ENCODE peak calls at places on chromosomes 3 and 15, in five cellular contexts. M is heart left ventricle, R is endothelial cell, L is cardiac fibroblast, V is neural crest cell. H is an unnamed sample.

GRCh38 chr15:68630205-68630555 is 51.4 kb downstream of the CORO2B start:
- DNase-seq in R (no peak), M (no peak), L (no peak), V (no peak), H (no peak)

GRCh38 chr15:77738441-77739437 is 106.0 kb upstream of the LINGO1 start:
- DNase-seq in L (no peak), V (no peak), R (peak; percentile 26), M (no peak), H (no peak)

GRCh38 chr3:10695595-10696285 is 120.3 kb upstream of the SLC6A11 start:
- DNase-seq in M (no peak), L (no peak), V (no peak), R (no peak), H (no peak)

GRCh38 chr15:59301527-59301926 is 71.1 kb downstream of the MYO1E start:
- DNase-seq in R (no peak), V (no peak), M (no peak), L (no peak), H (no peak)

GRCh38 chr3:123758081-123758564 is 126.0 kb downstream of the MYLK start:
- DNase-seq in R (no peak), M (no peak), L (peak; percentile 25), V (no peak), H (no peak)

GRCh38 chr3:94336076-94336741 is 273.3 kb downstream of the NSUN3 start:
- DNase-seq in R (peak; percentile 12), M (no peak), L (peak; percentile 84), V (peak; percentile 4), H (peak; percentile 4)

GRCh38 chr15:36479200-36479896 is 100.1 kb upstream of the CDIN1 start:
- DNase-seq in M (no peak), R (no peak), V (no peak), L (peak; percentile 29), H (no peak)

GRCh38 chr3:48663489-48664312 is 1.0 kb upstream of the CELSR3 start:
- DNase-seq in M (peak; percentile 90), V (peak; percentile 96), L (peak; percentile 99), R (peak; percentile 97), H (peak; percentile 99)

GRCh38 chr3:173584834-173585831 is 187.6 kb downstream of the NLGN1 start:
- DNase-seq in R (peak; percentile 69), M (peak; percentile 49), V (peak; percentile 52), L (peak; percentile 32), H (peak; percentile 2)

GRCh38 chr3:68876112-68876713 is 56.1 kb downstream of the TAFA4 start:
- DNase-seq in L (peak; percentile 85), V (peak; percentile 22), M (no peak), R (peak; percentile 36), H (peak; percentile 32)

GRCh38 chr3:80244390-80244789 is 476.6 kb upstream of the ROBO1 start:
- DNase-seq in V (no peak), M (no peak), R (no peak), L (peak; percentile 65), H (no peak)

GRCh38 chr3:103047640-103048370 is 613.0 kb downstream of the ZPLD1 start:
- DNase-seq in R (no peak), L (no peak), V (no peak), M (no peak), H (no peak)

GRCh38 chr3:101998256-101998926 is 149.1 kb downstream of the NFKBIZ start:
- DNase-seq in L (no peak), M (no peak), R (no peak), V (no peak), H (no peak)

GRCh38 chr3:170585937-170586310 is at the start of gene SLC7A14:
- DNase-seq in V (peak; percentile 1), R (no peak), L (no peak), M (no peak), H (no peak)

GRCh38 chr15:70559840-70560239 is 203.5 kb downstream of the UACA start:
- DNase-seq in L (no peak), R (no peak), M (no peak), V (no peak), H (no peak)

GRCh38 chr15:31211353-31211752 is 109.8 kb upstream of the TRPM1 start:
- DNase-seq in L (no peak), R (no peak), M (no peak), V (no peak), H (no peak)

GRCh38 chr3:169455472-169455871 is 208.0 kb downstream of the MECOM start:
- DNase-seq in V (no peak), M (no peak), L (no peak), R (no peak), H (no peak)

GRCh38 chr3:151708868-151709267 is 24.9 kb upstream of the AADACL2 start:
- DNase-seq in L (no peak), M (no peak), R (no peak), V (no peak), H (no peak)

GRCh38 chr15:68403161-68403941 is 28.6 kb downstream of the ITGA11 start:
- DNase-seq in M (no peak), R (no peak), L (no peak), V (no peak), H (no peak)

GRCh38 chr3:144590854-144591253 is 619.2 kb downstream of the DIPK2A start:
- DNase-seq in V (no peak), L (peak; percentile 80), M (no peak), R (no peak), H (no peak)

GRCh38 chr15:39646425-39646824 is 65.5 kb downstream of the THBS1 start:
- DNase-seq in V (no peak), R (no peak), L (no peak), M (no peak), H (no peak)
- TF ChIP-seq CTCF in V (no peak), R (no peak), L (no peak), M (no peak), H (no peak)

DNA sequence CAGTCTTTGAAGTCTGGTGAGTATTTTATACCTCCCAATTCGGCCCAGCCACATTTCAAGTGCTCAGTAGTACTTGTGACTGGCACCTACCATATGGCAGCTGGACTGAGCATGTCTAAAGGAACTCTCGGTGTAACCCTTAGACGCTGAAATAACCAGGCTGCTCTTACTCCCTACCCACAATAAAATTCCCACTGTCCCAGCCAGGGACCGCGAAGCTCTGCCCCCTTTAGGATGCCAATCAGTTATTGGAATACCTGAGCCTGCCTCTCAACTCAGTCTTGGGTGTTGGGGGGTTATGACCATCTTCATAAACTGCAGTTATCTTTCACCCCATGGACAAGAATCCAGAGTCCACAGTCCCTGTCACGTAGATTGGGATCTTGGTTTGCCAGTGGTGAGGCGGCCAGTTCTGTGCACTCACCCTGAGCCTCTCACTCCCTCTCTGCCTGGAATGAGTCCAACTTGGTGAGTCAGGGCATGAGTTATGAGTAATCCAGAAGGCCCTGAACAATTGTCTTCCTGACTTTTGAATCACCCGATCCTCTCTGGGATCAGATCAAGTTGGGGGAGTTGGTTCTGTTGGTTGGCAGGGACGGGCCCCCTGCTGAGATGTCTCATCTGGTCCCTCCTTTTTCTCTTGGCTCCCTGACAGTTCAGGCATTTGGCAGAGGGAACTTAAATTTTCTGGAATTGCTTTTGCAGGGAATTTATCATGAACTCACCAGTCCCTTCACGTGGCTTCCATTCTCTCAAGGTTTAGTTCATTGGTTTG is 120.1 kb upstream of the UBE2E1 start:
- DNase-seq in V (no peak), L (peak; percentile 100), M (peak; percentile 88), R (no peak), H (no peak)
- TF ChIP-seq CTCF in V (no peak), L (no peak), M (no peak), R (no peak), H (no peak)

GRCh38 chr3:9302425-9303181 is 53.2 kb upstream of the SRGAP3 start:
- DNase-seq in M (peak; percentile 73), R (peak; percentile 90), V (peak; percentile 91), L (peak; percentile 77), H (peak; percentile 80)
- TF ChIP-seq CTCF in M (peak; percentile 80), R (peak; percentile 84), V (peak; percentile 98), L (peak; percentile 90), H (peak; percentile 60)

DNA sequence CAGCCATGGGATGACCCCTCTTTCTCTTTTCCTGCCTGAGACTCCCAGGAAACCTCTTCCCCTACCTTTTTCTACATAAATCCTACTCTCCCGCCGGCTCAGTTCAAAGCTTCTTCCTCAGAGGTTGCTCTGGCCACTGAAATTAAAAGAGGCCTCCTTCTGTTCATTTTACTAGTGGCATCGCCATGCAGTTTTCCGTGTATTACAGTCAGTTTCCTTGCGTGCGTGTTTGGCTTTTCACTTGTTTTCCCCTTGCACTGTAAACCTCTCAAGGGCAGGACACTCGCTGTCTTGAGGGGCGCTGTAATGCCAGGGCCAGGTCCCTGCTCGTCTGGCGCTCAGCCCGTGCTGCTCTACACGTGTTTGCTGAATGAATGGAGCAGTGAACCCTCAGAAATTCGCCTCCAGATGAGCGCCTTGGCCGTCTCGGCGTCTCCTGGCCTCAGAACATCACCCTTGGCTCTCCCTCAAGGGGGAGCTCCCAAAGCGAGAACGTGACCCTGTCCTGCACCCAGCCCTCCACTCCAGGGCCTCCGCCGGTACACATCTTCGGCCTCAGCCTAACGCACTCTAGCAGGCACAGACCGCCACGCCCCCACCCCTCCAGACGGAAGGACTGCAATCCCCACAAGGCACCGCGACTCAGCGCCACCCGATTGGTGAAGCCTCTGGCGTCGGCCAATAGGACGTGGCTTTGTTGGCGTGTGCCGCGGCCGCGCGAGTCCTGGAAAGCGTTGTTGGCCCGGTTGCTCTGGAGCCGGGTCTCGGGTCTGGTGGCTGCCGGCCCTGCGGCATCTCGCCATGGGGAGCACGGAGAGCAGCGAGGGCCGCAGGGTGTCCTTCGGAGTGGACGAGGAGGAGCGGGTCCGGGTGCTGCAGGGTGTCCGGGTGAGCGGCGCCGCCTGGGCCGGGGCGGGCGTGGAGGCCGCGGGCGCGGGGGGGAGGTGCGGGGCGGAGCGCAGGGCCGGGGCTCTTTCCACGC is at the start of gene CHCHD6:
- DNase-seq in L (peak; percentile 95), R (peak; percentile 95), V (peak; percentile 97), M (peak; percentile 96), H (peak; percentile 100)
- TF ChIP-seq CTCF in L (no peak), R (no peak), V (no peak), M (no peak), H (no peak)

GRCh38 chr3:195270079-195270349 is 945 bp downstream of the XXYLT1 start:
- DNase-seq in V (no peak), M (no peak), R (no peak), L (no peak), H (no peak)
- TF ChIP-seq CTCF in V (no peak), M (no peak), R (no peak), L (no peak), H (no peak)

GRCh38 chr3:16130066-16130465 is 44.4 kb upstream of the GALNT15 start:
- DNase-seq in R (no peak), V (no peak), M (no peak), L (peak; percentile 89), H (no peak)
- TF ChIP-seq CTCF in R (no peak), V (no peak), M (no peak), L (no peak), H (no peak)

GRCh38 chr15:100910119-100910518 is 9.0 kb upstream of the LRRK1 start:
- DNase-seq in V (no peak), L (no peak), M (no peak), R (no peak), H (no peak)
- TF ChIP-seq CTCF in V (peak; percentile 44), L (peak; percentile 13), M (no peak), R (peak; percentile 39), H (no peak)

H was measured in GM20000.